ENCODE peak calls at places on chromosomes 4 and X, in eight cellular contexts. I is OCI-LY7, H is naive B cell, Q is GM06990, V is natural killer cell, W is Right ventricle myocardium inferior, J is colonic mucosa, P is T follicular helper cell. K is an unnamed sample.

GRCh38 chr4:146342600-146343192 is 128.4 kb downstream of the REELD1 start:
- DNase-seq in P (no peak), J (peak; percentile 25), Q (no peak), I (peak; percentile 42), W (no peak), H (no peak), V (no peak), K (no peak)

GRCh38 chr4:52617467-52618017 is 41.6 kb downstream of the USP46 start:
- DNase-seq in W (no peak), I (no peak), J (no peak), H (no peak), P (no peak), Q (no peak), V (no peak), K (no peak)

GRCh38 chrX:104420907-104421306 is 145.1 kb upstream of the IL1RAPL2 start:
- DNase-seq in V (no peak), J (peak; percentile 24), H (no peak), Q (no peak), I (no peak), W (no peak), P (no peak), K (no peak)

GRCh38 chr4:8599657-8600056 is 7.1 kb downstream of the CPZ start:
- DNase-seq in J (no peak), P (no peak), H (no peak), I (no peak), W (peak; percentile 53), V (no peak), Q (no peak), K (no peak)

GRCh38 chr4:127284236-127284635 is 348.5 kb upstream of the INTU start:
- DNase-seq in P (no peak), J (no peak), Q (no peak), V (no peak), I (no peak), H (no peak), W (no peak), K (no peak)

GRCh38 chr4:110196871-110197420 is 1.5 kb downstream of the ELOVL6 start:
- DNase-seq in Q (peak; percentile 79), H (peak; percentile 58), I (peak; percentile 73), P (no peak), W (peak; percentile 83), J (peak; percentile 65), V (peak; percentile 62), K (no peak)

GRCh38 chr4:8200302-8200975 is 1.3 kb downstream of the SH3TC1 start:
- DNase-seq in Q (peak; percentile 61), J (no peak), I (peak; percentile 81), P (peak; percentile 52), H (peak; percentile 72), W (peak; percentile 92), V (no peak), K (no peak)

GRCh38 chr4:1247811-1248261 is 1.1 kb downstream of the CTBP1 start:
- DNase-seq in H (no peak), W (no peak), J (no peak), I (no peak), V (no peak), Q (no peak), P (no peak), K (no peak)

GRCh38 chrX:152824841-152825374 is 5.6 kb downstream of the CETN2 start:
- DNase-seq in V (no peak), Q (no peak), W (no peak), J (no peak), I (no peak), H (no peak), P (no peak), K (no peak)

GRCh38 chrX:77814210-77814609 is 28.2 kb upstream of the ATRX start:
- DNase-seq in H (no peak), W (no peak), P (no peak), Q (peak; percentile 1), J (no peak), V (no peak), I (no peak), K (no peak)

GRCh38 chr4:16516796-16517413 is 290.6 kb upstream of the TAPT1 start:
- DNase-seq in H (no peak), J (peak; percentile 25), Q (no peak), P (no peak), W (no peak), I (no peak), V (no peak), K (no peak)

GRCh38 chr4:128428397-128428796 is 140.8 kb upstream of the PGRMC2 start:
- DNase-seq in V (no peak), Q (no peak), I (no peak), H (no peak), W (no peak), P (no peak), J (no peak), K (no peak)

GRCh38 chrX:136689441-136689840 is 41.5 kb downstream of the CD40LG start:
- DNase-seq in I (no peak), Q (no peak), P (no peak), V (no peak), H (no peak), W (no peak), J (no peak), K (no peak)

GRCh38 chr4:2996437-2996836 is 33.1 kb downstream of the GRK4 start:
- DNase-seq in J (no peak), H (no peak), W (no peak), I (no peak), V (no peak), P (no peak), Q (no peak), K (no peak)